ENCODE peak calls at places on chromosomes 11 and 22, in six cellular contexts. O is lower lobe of right lung, R is mucosa of descending colon, D is fibroblast of mammary gland, G is WERI-Rb-1, L is cardiac fibroblast. J is an unnamed sample.

GRCh38 chr11:118996926-118997626 is 862 bp upstream of the CENATAC start:
- DNase-seq in O (no peak), R (no peak), D (peak), G (no peak), L (peak), J (no peak)

GRCh38 chr11:117878314-117878938 is 2.0 kb upstream of the FXYD6 start:
- DNase-seq in O (no peak), R (no peak), D (no peak), G (no peak), L (no peak), J (no peak)

GRCh38 chr22:30564766-30565118 is 9.7 kb downstream of the GAL3ST1 start:
- DNase-seq in O (no peak), R (no peak), D (no peak), G (no peak), L (no peak), J (no peak)

GRCh38 chr22:39622881-39623367 is 52.4 kb downstream of the CACNA1I start:
- DNase-seq in O (peak), R (peak), D (peak), G (peak), L (peak), J (no peak)

GRCh38 chr11:89443366-89444303 is 47.5 kb downstream of the NOX4 start:
- DNase-seq in O (no peak), R (no peak), D (no peak), G (no peak), L (no peak), J (peak)

GRCh38 chr11:125457814-125458343 is 38.2 kb downstream of the FEZ1 start:
- DNase-seq in O (no peak), R (no peak), D (peak), G (no peak), L (peak), J (peak)

GRCh38 chr22:27783436-27784098 is 18.0 kb downstream of the MN1 start:
- DNase-seq in O (no peak), R (no peak), D (no peak), G (no peak), L (no peak), J (no peak)

GRCh38 chr22:19958083-19959042 is 16.7 kb upstream of the TXNRD2 start:
- DNase-seq in O (peak), R (peak), D (peak), G (no peak), L (peak), J (no peak)

GRCh38 chr11:121929581-121929980 is 186.4 kb downstream of the BLID start:
- DNase-seq in O (no peak), R (no peak), D (peak), G (peak), L (peak), J (peak)

GRCh38 chr11:65067446-65067845 is 9.1 kb upstream of the NAALADL1 start:
- DNase-seq in O (no peak), R (no peak), D (no peak), G (peak), L (no peak), J (no peak)

GRCh38 chr22:44068422-44069191 is 44.5 kb downstream of the PARVB start:
- DNase-seq in O (peak), R (no peak), D (no peak), G (no peak), L (no peak), J (no peak)

GRCh38 chr22:28410050-28410816 is 269.4 kb downstream of the TTC28 start:
- DNase-seq in O (no peak), R (no peak), D (peak), G (peak), L (peak), J (peak)

GRCh38 chr11:129846508-129847335 is 31.1 kb downstream of the TMEM45B start:
- DNase-seq in O (no peak), R (no peak), D (peak), G (no peak), L (peak), J (peak)

GRCh38 chr11:131408011-131408640 is 37.7 kb downstream of the NTM start:
- DNase-seq in O (no peak), R (no peak), D (peak), G (peak), L (no peak), J (no peak)

GRCh38 chr11:77056814-77057402 is 9.9 kb upstream of the CAPN5 start:
- DNase-seq in O (no peak), R (no peak), D (no peak), G (no peak), L (no peak), J (no peak)

GRCh38 chr11:64224891-64225607 is 937 bp downstream of the TRPT1 start:
- DNase-seq in O (no peak), R (no peak), D (no peak), G (no peak), L (no peak), J (no peak)

GRCh38 chr11:27330633-27331270 is 32.3 kb downstream of the CCDC34 start:
- DNase-seq in O (no peak), R (no peak), D (no peak), G (no peak), L (no peak), J (no peak)

GRCh38 chr22:19879248-19879575 is 24.5 kb upstream of the GNB1L start:
- DNase-seq in O (peak), R (no peak), D (no peak), G (no peak), L (no peak), J (no peak)

GRCh38 chr11:1194977-1195689 is 27.7 kb upstream of the MUC5B start:
- DNase-seq in O (peak), R (no peak), D (no peak), G (no peak), L (no peak), J (no peak)

GRCh38 chr22:46780453-46780852 is 18.0 kb downstream of the TBC1D22A start:
- DNase-seq in O (no peak), R (peak), D (no peak), G (no peak), L (no peak), J (no peak)

GRCh38 chr22:40449676-40450035 is 79.3 kb downstream of the SGSM3 start:
- DNase-seq in O (no peak), R (no peak), D (peak), G (no peak), L (peak), J (peak)

GRCh38 chr22:38032681-38033521 is 24.3 kb upstream of the PICK1 start:
- DNase-seq in O (no peak), R (no peak), D (peak), G (no peak), L (peak), J (peak)

GRCh38 chr22:31139866-31140716 is at the start of gene PLA2G3:
- DNase-seq in O (peak), R (peak), D (peak), G (no peak), L (peak), J (peak)

GRCh38 chr11:134488913-134489312 is 76.9 kb upstream of the B3GAT1 start:
- DNase-seq in O (no peak), R (no peak), D (no peak), G (no peak), L (no peak), J (no peak)

GRCh38 chr22:39290724-39291161 is 28.7 kb downstream of the RPL3 start:
- DNase-seq in O (no peak), R (no peak), D (peak), G (no peak), L (peak), J (no peak)

GRCh38 chr22:19708323-19709011 is 5.8 kb upstream of the SEPTIN5 start:
- DNase-seq in O (peak), R (no peak), D (no peak), G (no peak), L (no peak), J (no peak)

GRCh38 chr11:41281131-41281742 is 178.2 kb downstream of the LRRC4C start:
- DNase-seq in O (no peak), R (no peak), D (no peak), G (no peak), L (no peak), J (peak)

GRCh38 chr11:123062892-123063395 is 1.0 kb upstream of the HSPA8 start:
- DNase-seq in O (no peak), R (no peak), D (peak), G (no peak), L (no peak), J (no peak)

GRCh38 chr22:31753005-31753633 is 700 bp upstream of the DEPDC5 start:
- DNase-seq in O (peak), R (peak), D (no peak), G (peak), L (no peak), J (no peak)

GRCh38 chr11:112459001-112459400 is 198.3 kb upstream of the PLET1 start:
- DNase-seq in O (no peak), R (no peak), D (peak), G (no peak), L (peak), J (no peak)

GRCh38 chr11:109229682-109230081 is 192.3 kb upstream of the C11orf87 start:
- DNase-seq in O (no peak), R (no peak), D (no peak), G (no peak), L (peak), J (no peak)

DNA sequence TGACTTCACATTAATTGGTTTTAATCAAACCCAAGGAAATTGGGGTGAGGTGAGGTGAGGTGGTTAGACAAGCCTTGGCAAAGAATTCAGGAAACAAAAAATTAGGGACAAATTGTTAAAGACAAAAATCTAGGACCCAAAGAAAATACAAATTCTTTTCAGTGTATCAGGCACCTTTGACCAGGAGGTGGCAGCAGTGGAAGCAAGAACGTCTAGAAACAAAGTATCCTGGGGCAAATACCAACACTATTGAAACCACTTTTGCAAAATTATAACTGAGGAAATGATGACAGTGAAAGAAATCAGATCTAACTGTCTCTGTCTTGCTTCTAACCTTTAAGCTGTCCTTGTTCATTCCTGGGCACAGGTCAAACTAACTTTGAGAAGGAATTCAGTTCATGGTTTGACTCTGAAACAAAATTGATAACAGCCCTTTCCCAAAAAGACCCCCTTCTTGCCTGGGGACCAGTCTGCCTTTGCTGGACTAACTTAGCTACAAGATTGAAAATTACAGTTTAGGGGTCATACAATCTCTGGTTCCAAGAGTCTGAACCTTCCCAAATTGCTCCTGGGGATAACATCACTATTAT is 11.1 kb upstream of the ALKBH8 start:
- DNase-seq in O (no peak), R (no peak), D (peak), G (peak), L (peak), J (peak)
- TF ChIP-seq CTCF in O (peak), R (peak), D (peak), G (peak), L (peak), J (peak)

GRCh38 chr11:74731301-74732094 is at the start of gene CHRDL2:
- DNase-seq in O (no peak), R (no peak), D (no peak), G (no peak), L (peak), J (no peak)
- H3K4me3 ChIP-seq in O (peak), R (no peak), D (no peak), G (peak), L (peak), J (peak)

GRCh38 chr11:95584180-95584579 is 205.4 kb downstream of the FAM76B start:
- DNase-seq in O (no peak), R (no peak), D (peak), G (no peak), L (peak), J (no peak)

GRCh38 chr11:95585752-95586077 is 203.9 kb downstream of the FAM76B start:
- DNase-seq in O (no peak), R (no peak), D (no peak), G (no peak), L (no peak), J (no peak)

GRCh38 chr11:95586155-95586554 is 203.4 kb downstream of the FAM76B start:
- DNase-seq in O (no peak), R (no peak), D (no peak), G (no peak), L (no peak), J (no peak)

GRCh38 chr11:95585071-95585751 is 204.4 kb downstream of the FAM76B start:
- DNase-seq in O (no peak), R (no peak), D (peak), G (no peak), L (peak), J (no peak)

DNA sequence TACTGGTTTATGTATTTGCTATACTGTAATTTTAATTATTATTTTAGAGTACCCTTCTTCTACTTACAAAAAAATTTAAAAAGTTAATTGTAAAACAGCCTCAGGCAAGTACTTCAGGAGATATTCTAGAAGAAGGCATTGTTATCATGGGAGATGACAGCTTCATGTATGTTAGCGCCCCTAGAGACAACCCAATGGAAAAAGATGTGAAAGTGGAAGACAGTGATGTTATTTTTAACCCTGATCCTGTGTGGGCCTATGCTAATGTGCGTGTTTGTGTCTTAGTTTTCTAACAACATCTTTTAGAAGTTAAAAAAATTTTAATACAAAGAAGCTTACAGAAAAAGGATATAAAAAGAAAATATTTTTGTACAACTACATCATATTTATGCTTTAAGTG is 205.0 kb downstream of the FAM76B start:
- DNase-seq in O (no peak), R (no peak), D (no peak), G (no peak), L (peak), J (no peak)
- TF ChIP-seq CTCF in O (no peak), R (no peak), D (no peak), G (no peak), L (no peak), J (no peak)

DNA sequence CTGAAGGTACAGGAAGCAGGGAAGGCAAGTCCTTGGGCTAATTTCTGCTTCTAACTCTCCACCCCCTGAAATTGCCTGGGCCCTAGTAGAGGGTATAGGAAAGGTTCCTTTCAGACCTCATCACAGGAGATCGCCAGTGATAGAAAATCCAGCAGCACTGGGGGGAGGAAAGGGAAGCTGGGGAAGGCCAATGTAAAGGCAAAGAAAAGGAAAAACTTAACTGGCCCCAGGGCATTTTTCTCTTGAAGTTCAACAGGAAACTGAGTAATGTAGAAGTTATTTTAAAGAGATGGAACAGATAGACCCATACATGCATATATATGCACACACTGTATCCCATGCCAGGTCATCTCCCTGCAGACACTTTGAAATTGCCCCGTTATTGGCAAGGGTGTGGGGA is 134.0 kb downstream of the TRIM44 start:
- DNase-seq in O (no peak), R (no peak), D (no peak), G (no peak), L (peak), J (no peak)
- H3K4me3 ChIP-seq in O (no peak), R (no peak), D (no peak), G (no peak), L (no peak), J (no peak)

GRCh38 chr11:91041626-91042025 is 818.8 kb upstream of the CHORDC1 start:
- DNase-seq in O (no peak), R (no peak), D (no peak), G (no peak), L (peak), J (no peak)
- TF ChIP-seq CTCF in O (no peak), R (no peak), D (no peak), G (no peak), L (no peak), J (no peak)

GRCh38 chr11:45664376-45665205 is 831 bp downstream of the CHST1 start:
- DNase-seq in O (no peak), R (no peak), D (no peak), G (no peak), L (no peak), J (no peak)
- H3K4me3 ChIP-seq in O (peak), R (peak), D (peak), G (peak), L (peak), J (peak)

GRCh38 chr11:35511666-35512065 is 13.8 kb downstream of the PAMR1 start:
- DNase-seq in O (no peak), R (no peak), D (peak), G (peak), L (peak), J (no peak)

GRCh38 chr11:35507688-35508087 is 17.7 kb downstream of the PAMR1 start:
- DNase-seq in O (no peak), R (no peak), D (peak), G (no peak), L (peak), J (no peak)
- TF ChIP-seq CTCF in O (no peak), R (no peak), D (no peak), G (no peak), L (peak), J (no peak)